ENCODE peak calls at places on chromosomes 6 and 20, in four cellular contexts. One of them, this sample, is unnamed.

GRCh38 chr20:14303106-14303505 is 34.3 kb downstream of the FLRT3 start:
- DNase-seq in progenitor cell of endocrine pancreas: no peak
- DNase-seq in GM06990: no peak
- DNase-seq in Calu3: no peak
- DNase-seq in this sample: no peak

GRCh38 chr6:56802570-56802969 is 152.3 kb upstream of the BEND6 start:
- DNase-seq in progenitor cell of endocrine pancreas: no peak
- DNase-seq in GM06990: no peak
- DNase-seq in Calu3: peak
- DNase-seq in this sample: no peak

GRCh38 chr6:127102859-127103258 is 15.6 kb upstream of the RSPO3 start:
- DNase-seq in progenitor cell of endocrine pancreas: no peak
- DNase-seq in GM06990: no peak
- DNase-seq in Calu3: no peak
- DNase-seq in this sample: no peak

GRCh38 chr6:73394577-73395354 is at the start of gene DDX43:
- DNase-seq in progenitor cell of endocrine pancreas: no peak
- DNase-seq in GM06990: peak
- DNase-seq in Calu3: peak
- DNase-seq in this sample: no peak

GRCh38 chr20:17619351-17620093 is 49.6 kb downstream of the DSTN start:
- DNase-seq in progenitor cell of endocrine pancreas: no peak
- DNase-seq in GM06990: no peak
- DNase-seq in Calu3: no peak
- DNase-seq in this sample: no peak

GRCh38 chr6:124470803-124471202 is 491.4 kb upstream of the RNF217 start:
- DNase-seq in progenitor cell of endocrine pancreas: no peak
- DNase-seq in GM06990: no peak
- DNase-seq in Calu3: no peak
- DNase-seq in this sample: no peak

GRCh38 chr6:73050706-73051105 is 174.6 kb downstream of the KHDC1L start:
- DNase-seq in progenitor cell of endocrine pancreas: no peak
- DNase-seq in GM06990: no peak
- DNase-seq in Calu3: no peak
- DNase-seq in this sample: no peak

GRCh38 chr6:144265390-144265789 is 19.7 kb upstream of the UTRN start:
- DNase-seq in progenitor cell of endocrine pancreas: peak
- DNase-seq in GM06990: peak
- DNase-seq in Calu3: peak
- DNase-seq in this sample: peak

GRCh38 chr6:69019832-69020231 is 384.8 kb downstream of the ADGRB3 start:
- DNase-seq in progenitor cell of endocrine pancreas: no peak
- DNase-seq in GM06990: no peak
- DNase-seq in Calu3: no peak
- DNase-seq in this sample: no peak

GRCh38 chr6:35148167-35148741 is 7.1 kb upstream of the TCP11 start:
- DNase-seq in progenitor cell of endocrine pancreas: no peak
- DNase-seq in GM06990: peak
- DNase-seq in Calu3: no peak
- DNase-seq in this sample: peak

GRCh38 chr6:98844244-98845161 is 10.1 kb downstream of the POU3F2 start:
- DNase-seq in progenitor cell of endocrine pancreas: no peak
- DNase-seq in GM06990: no peak
- DNase-seq in Calu3: no peak
- DNase-seq in this sample: peak

GRCh38 chr20:47676219-47676721 is 109.0 kb downstream of the SULF2 start:
- DNase-seq in progenitor cell of endocrine pancreas: no peak
- DNase-seq in GM06990: no peak
- DNase-seq in Calu3: no peak
- DNase-seq in this sample: no peak

GRCh38 chr6:17714177-17714576 is 7.5 kb upstream of the NUP153 start:
- DNase-seq in progenitor cell of endocrine pancreas: no peak
- DNase-seq in GM06990: no peak
- DNase-seq in Calu3: no peak
- DNase-seq in this sample: no peak

GRCh38 chr6:112130878-112131277 is 43.5 kb downstream of the FAM229B start:
- DNase-seq in progenitor cell of endocrine pancreas: no peak
- DNase-seq in GM06990: no peak
- DNase-seq in Calu3: no peak
- DNase-seq in this sample: no peak

GRCh38 chr6:112122758-112123157 is 35.4 kb downstream of the FAM229B start:
- DNase-seq in progenitor cell of endocrine pancreas: no peak
- DNase-seq in GM06990: no peak
- DNase-seq in Calu3: no peak
- DNase-seq in this sample: no peak

GRCh38 chr6:112128208-112128607 is 40.8 kb downstream of the FAM229B start:
- DNase-seq in progenitor cell of endocrine pancreas: no peak
- DNase-seq in GM06990: no peak
- DNase-seq in Calu3: no peak
- DNase-seq in this sample: no peak
- TF ChIP-seq CTCF in progenitor cell of endocrine pancreas: no peak
- TF ChIP-seq CTCF in GM06990: no peak
- TF ChIP-seq CTCF in Calu3: no peak
- TF ChIP-seq CTCF in this sample: no peak

DNA sequence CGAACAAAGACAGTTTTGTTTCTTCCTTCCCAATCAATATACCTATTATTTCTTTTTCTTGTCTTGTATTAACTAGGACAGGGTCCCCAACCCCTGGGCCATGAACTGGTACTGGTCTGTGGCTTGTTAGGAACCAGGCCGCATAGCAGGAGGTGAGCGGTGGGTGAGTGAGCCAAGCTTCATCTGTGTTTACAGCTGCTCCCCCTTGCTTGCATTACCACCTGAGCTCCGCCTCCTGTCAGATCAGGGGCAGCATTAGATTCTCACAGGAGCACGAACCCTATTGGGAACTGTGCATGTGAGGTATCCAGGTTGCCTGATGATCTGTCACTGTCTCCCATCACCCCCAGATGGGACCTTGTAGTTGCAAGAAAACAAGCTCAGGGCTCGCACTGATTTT is 151.9 kb downstream of the CDKAL1 start:
- DNase-seq in progenitor cell of endocrine pancreas: no peak
- DNase-seq in GM06990: no peak
- DNase-seq in Calu3: no peak
- DNase-seq in this sample: peak
- TF ChIP-seq CTCF in progenitor cell of endocrine pancreas: peak
- TF ChIP-seq CTCF in GM06990: no peak
- TF ChIP-seq CTCF in Calu3: no peak
- TF ChIP-seq CTCF in this sample: no peak

DNA sequence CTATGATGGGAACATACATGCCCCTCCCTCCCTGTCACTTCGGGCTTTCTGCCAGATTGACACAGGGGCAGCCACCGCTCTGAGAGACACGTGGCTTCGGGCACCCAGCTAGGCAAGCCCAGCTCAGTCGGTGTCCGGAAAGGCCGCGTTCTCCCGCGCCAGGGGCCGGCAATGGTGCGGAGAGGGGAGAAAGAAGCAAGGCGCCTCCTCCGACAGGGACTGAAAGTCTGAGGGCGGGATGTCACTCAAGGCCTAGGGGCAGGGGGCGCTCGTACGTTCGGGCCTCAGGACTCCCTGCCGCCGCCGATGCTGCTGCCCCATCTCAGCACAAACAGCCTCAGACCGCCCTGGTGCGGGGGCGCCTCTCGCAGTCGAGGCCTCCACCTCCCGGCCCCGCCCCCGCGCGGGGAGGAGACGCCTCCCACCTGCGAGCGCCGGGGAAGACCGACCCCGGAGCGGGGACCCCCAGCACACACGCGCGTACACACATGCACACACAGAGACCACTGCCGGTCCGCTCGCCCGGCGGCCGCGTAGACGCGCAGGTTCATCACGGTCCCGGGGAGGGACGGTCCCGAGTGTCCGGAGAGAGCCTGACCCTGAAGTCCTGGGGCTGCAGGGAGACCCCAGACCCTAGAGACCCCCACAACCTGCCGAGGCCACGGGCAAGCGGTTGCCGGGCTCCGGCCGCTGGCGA is 1.9 kb downstream of the GRM4 start:
- DNase-seq in progenitor cell of endocrine pancreas: peak
- DNase-seq in GM06990: no peak
- DNase-seq in Calu3: peak
- DNase-seq in this sample: peak
- TF ChIP-seq CTCF in progenitor cell of endocrine pancreas: peak
- TF ChIP-seq CTCF in GM06990: peak
- TF ChIP-seq CTCF in Calu3: peak
- TF ChIP-seq CTCF in this sample: peak

GRCh38 chr6:93337014-93337413 is 82.3 kb downstream of the EPHA7 start:
- DNase-seq in progenitor cell of endocrine pancreas: no peak
- DNase-seq in GM06990: no peak
- DNase-seq in Calu3: no peak
- DNase-seq in this sample: no peak
- TF ChIP-seq CTCF in progenitor cell of endocrine pancreas: no peak
- TF ChIP-seq CTCF in GM06990: no peak
- TF ChIP-seq CTCF in Calu3: no peak
- TF ChIP-seq CTCF in this sample: no peak

DNA sequence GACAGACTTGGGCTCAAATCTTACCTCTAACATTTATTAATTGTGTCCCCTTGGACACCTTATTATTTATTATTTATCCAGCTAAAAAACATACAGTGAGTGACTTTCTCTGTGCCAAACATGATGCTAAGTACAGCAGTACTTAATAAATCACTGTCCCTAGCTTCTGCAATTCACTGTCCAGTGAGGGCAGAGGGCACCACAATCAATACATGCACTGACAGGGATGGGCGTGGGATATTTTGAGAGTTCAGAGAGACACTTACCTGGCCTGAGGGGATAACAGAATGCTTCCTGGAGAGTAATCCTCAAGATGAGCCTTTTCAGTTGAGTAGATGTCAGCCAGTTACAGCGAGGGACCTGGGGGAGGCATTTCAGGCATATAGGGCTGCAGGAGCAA is 9.3 kb upstream of the TAAR2 start:
- DNase-seq in progenitor cell of endocrine pancreas: no peak
- DNase-seq in GM06990: no peak
- DNase-seq in Calu3: no peak
- DNase-seq in this sample: no peak
- TF ChIP-seq CTCF in progenitor cell of endocrine pancreas: no peak
- TF ChIP-seq CTCF in GM06990: no peak
- TF ChIP-seq CTCF in Calu3: no peak
- TF ChIP-seq CTCF in this sample: no peak

DNA sequence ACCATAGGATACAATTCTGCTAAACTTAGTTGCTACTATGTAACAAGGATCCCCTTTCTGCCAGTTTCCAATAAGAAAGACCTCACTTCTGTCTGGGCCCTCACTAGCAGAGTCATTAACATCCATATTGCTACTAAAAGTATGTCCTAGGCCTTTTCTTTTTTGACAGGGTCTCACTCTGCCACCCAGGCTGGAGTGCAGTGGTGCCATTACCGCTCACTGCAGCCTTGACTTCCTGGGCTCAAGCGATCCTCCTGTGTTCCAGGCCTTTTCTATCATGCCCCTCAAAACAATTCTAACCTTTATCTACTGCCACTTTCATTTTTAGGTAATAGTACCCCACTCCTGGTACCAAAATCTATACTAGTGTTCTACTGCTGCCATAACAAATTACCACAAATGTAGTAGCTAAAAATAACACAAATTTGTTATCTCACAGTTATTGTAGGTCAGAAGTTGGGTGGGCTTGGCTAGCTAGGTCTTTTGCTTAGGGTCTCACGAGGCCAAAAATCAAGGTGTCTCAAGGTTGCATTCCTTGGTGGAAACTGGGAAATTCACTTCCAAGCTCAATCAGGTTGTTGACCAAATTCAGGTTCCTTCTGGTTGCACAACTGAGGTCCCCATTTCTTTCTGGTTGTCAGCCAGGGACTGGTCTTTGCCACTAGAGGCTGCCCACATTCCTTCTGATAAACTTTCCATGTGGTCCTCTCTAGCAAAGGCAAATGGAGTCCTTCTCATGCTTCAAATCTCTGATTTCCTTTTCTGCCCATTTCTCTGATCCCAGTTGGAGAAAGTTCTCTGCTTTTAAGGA is 3.0 kb downstream of the CSNK2A1 start:
- DNase-seq in progenitor cell of endocrine pancreas: no peak
- DNase-seq in GM06990: no peak
- DNase-seq in Calu3: no peak
- DNase-seq in this sample: no peak
- TF ChIP-seq CTCF in progenitor cell of endocrine pancreas: no peak
- TF ChIP-seq CTCF in GM06990: no peak
- TF ChIP-seq CTCF in Calu3: no peak
- TF ChIP-seq CTCF in this sample: no peak

GRCh38 chr6:75124983-75125382 is 80.9 kb downstream of the COL12A1 start:
- DNase-seq in progenitor cell of endocrine pancreas: no peak
- DNase-seq in GM06990: no peak
- DNase-seq in Calu3: no peak
- DNase-seq in this sample: no peak
- TF ChIP-seq CTCF in progenitor cell of endocrine pancreas: no peak
- TF ChIP-seq CTCF in GM06990: no peak
- TF ChIP-seq CTCF in Calu3: no peak
- TF ChIP-seq CTCF in this sample: no peak

DNA sequence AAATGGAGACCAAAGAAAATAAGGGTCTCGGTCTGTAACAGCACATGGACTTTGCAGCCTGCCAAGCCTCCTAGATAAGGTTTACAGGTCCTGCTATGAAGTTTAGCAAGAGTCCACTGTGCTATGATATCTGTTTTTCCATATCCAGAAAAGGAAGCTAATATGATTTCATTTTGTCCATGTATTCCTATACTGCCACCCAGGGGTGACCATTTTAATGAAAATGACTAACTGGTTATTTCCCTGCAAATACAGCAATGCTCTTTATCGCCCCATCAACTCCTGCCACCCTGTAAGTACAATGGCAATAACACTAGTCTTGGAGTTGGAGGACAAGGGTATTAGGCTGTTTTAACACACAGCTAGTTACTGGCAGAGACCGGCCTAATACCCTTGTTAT is 115.2 kb upstream of the GLP1R start:
- DNase-seq in progenitor cell of endocrine pancreas: no peak
- DNase-seq in GM06990: no peak
- DNase-seq in Calu3: peak
- DNase-seq in this sample: no peak
- TF ChIP-seq CTCF in progenitor cell of endocrine pancreas: no peak
- TF ChIP-seq CTCF in GM06990: peak
- TF ChIP-seq CTCF in Calu3: peak
- TF ChIP-seq CTCF in this sample: no peak

GRCh38 chr6:14397518-14397901 is 279.9 kb downstream of the CD83 start:
- DNase-seq in progenitor cell of endocrine pancreas: no peak
- DNase-seq in GM06990: no peak
- DNase-seq in Calu3: no peak
- DNase-seq in this sample: no peak
- TF ChIP-seq CTCF in progenitor cell of endocrine pancreas: no peak
- TF ChIP-seq CTCF in GM06990: no peak
- TF ChIP-seq CTCF in Calu3: no peak
- TF ChIP-seq CTCF in this sample: no peak

GRCh38 chr6:155287762-155288161 is 23.9 kb downstream of the CLDN20 start:
- DNase-seq in progenitor cell of endocrine pancreas: no peak
- DNase-seq in GM06990: no peak
- DNase-seq in Calu3: no peak
- DNase-seq in this sample: no peak
- TF ChIP-seq CTCF in progenitor cell of endocrine pancreas: no peak
- TF ChIP-seq CTCF in GM06990: no peak
- TF ChIP-seq CTCF in Calu3: no peak
- TF ChIP-seq CTCF in this sample: no peak